ENCODE peak calls at places on chromosomes 6 and 20, in seven cellular contexts. One of them, this sample, is unnamed.

GRCh38 chr6:168951224-168951616 is 302.4 kb downstream of the THBS2 start:
- DNase-seq in neuronal stem cell: no peak
- DNase-seq in ureter: no peak
- DNase-seq in hepatocyte: no peak
- DNase-seq in substantia nigra: no peak
- DNase-seq in pancreas: no peak
- DNase-seq in psoas muscle: no peak
- DNase-seq in this sample: no peak

GRCh38 chr6:20563377-20563776 is 29.1 kb downstream of the CDKAL1 start:
- DNase-seq in neuronal stem cell: no peak
- DNase-seq in ureter: no peak
- DNase-seq in hepatocyte: no peak
- DNase-seq in pancreas: no peak
- DNase-seq in substantia nigra: no peak
- DNase-seq in psoas muscle: no peak
- DNase-seq in this sample: no peak

GRCh38 chr6:1821188-1822183 is 211.8 kb downstream of the FOXC1 start:
- DNase-seq in substantia nigra: no peak
- DNase-seq in pancreas: no peak
- DNase-seq in neuronal stem cell: no peak
- DNase-seq in ureter: no peak
- DNase-seq in hepatocyte: no peak
- DNase-seq in psoas muscle: no peak
- DNase-seq in this sample: no peak

GRCh38 chr6:37456816-37457560 is 24.0 kb downstream of the CMTR1 start:
- DNase-seq in psoas muscle: peak; percentile 26
- DNase-seq in ureter: no peak
- DNase-seq in hepatocyte: no peak
- DNase-seq in pancreas: no peak
- DNase-seq in substantia nigra: no peak
- DNase-seq in neuronal stem cell: no peak
- DNase-seq in this sample: no peak

GRCh38 chr6:2029952-2030351 is 215.5 kb downstream of the GMDS start:
- DNase-seq in ureter: no peak
- DNase-seq in hepatocyte: no peak
- DNase-seq in psoas muscle: no peak
- DNase-seq in pancreas: no peak
- DNase-seq in substantia nigra: no peak
- DNase-seq in neuronal stem cell: no peak
- DNase-seq in this sample: no peak

GRCh38 chr6:48597951-48598350 is 487.0 kb upstream of the PTCHD4 start:
- DNase-seq in ureter: no peak
- DNase-seq in hepatocyte: peak; percentile 16
- DNase-seq in substantia nigra: no peak
- DNase-seq in neuronal stem cell: no peak
- DNase-seq in psoas muscle: no peak
- DNase-seq in pancreas: no peak
- DNase-seq in this sample: no peak

GRCh38 chr20:58374906-58375760 is 13.9 kb upstream of the VAPB start:
- DNase-seq in ureter: no peak
- DNase-seq in psoas muscle: no peak
- DNase-seq in pancreas: no peak
- DNase-seq in substantia nigra: no peak
- DNase-seq in neuronal stem cell: peak; percentile 48
- DNase-seq in hepatocyte: peak; percentile 25
- DNase-seq in this sample: no peak

GRCh38 chr20:17969884-17970409 is 1.1 kb downstream of the MGME1 start:
- DNase-seq in substantia nigra: peak; percentile 11
- DNase-seq in hepatocyte: peak; percentile 54
- DNase-seq in ureter: peak; percentile 48
- DNase-seq in pancreas: no peak
- DNase-seq in neuronal stem cell: no peak
- DNase-seq in psoas muscle: peak; percentile 26
- DNase-seq in this sample: no peak

GRCh38 chr20:39623584-39624234 is 661.6 kb downstream of the DHX35 start:
- DNase-seq in substantia nigra: no peak
- DNase-seq in pancreas: no peak
- DNase-seq in ureter: no peak
- DNase-seq in neuronal stem cell: no peak
- DNase-seq in hepatocyte: no peak
- DNase-seq in psoas muscle: no peak
- DNase-seq in this sample: no peak

GRCh38 chr20:61958773-61959172 is 106.9 kb downstream of the TAF4 start:
- DNase-seq in pancreas: no peak
- DNase-seq in ureter: no peak
- DNase-seq in psoas muscle: no peak
- DNase-seq in neuronal stem cell: no peak
- DNase-seq in substantia nigra: no peak
- DNase-seq in hepatocyte: no peak
- DNase-seq in this sample: peak; percentile 22

GRCh38 chr6:43460032-43460431 is 4.7 kb upstream of the DLK2 start:
- DNase-seq in psoas muscle: no peak
- DNase-seq in ureter: no peak
- DNase-seq in substantia nigra: no peak
- DNase-seq in hepatocyte: no peak
- DNase-seq in pancreas: no peak
- DNase-seq in neuronal stem cell: no peak
- DNase-seq in this sample: no peak

GRCh38 chr20:17453592-17453991 is 77.6 kb downstream of the BFSP1 start:
- DNase-seq in pancreas: no peak
- DNase-seq in hepatocyte: no peak
- DNase-seq in substantia nigra: no peak
- DNase-seq in neuronal stem cell: no peak
- DNase-seq in ureter: no peak
- DNase-seq in psoas muscle: no peak
- DNase-seq in this sample: no peak

GRCh38 chr20:58693226-58694006 is 816 bp downstream of the NPEPL1 start:
- DNase-seq in psoas muscle: no peak
- DNase-seq in substantia nigra: no peak
- DNase-seq in pancreas: peak; percentile 56
- DNase-seq in hepatocyte: no peak
- DNase-seq in neuronal stem cell: peak; percentile 12
- DNase-seq in ureter: no peak
- DNase-seq in this sample: peak; percentile 77

GRCh38 chr6:113734886-113735481 is 122.2 kb upstream of the MARCKS start:
- DNase-seq in substantia nigra: no peak
- DNase-seq in ureter: no peak
- DNase-seq in neuronal stem cell: no peak
- DNase-seq in hepatocyte: no peak
- DNase-seq in psoas muscle: no peak
- DNase-seq in pancreas: no peak
- DNase-seq in this sample: no peak

GRCh38 chr6:130075879-130076278 is 57.5 kb downstream of the L3MBTL3 start:
- DNase-seq in ureter: no peak
- DNase-seq in pancreas: no peak
- DNase-seq in substantia nigra: no peak
- DNase-seq in neuronal stem cell: no peak
- DNase-seq in hepatocyte: no peak
- DNase-seq in psoas muscle: no peak
- DNase-seq in this sample: no peak

GRCh38 chr20:31845300-31845863 is at the start of gene FOXS1:
- DNase-seq in neuronal stem cell: no peak
- DNase-seq in pancreas: no peak
- DNase-seq in hepatocyte: no peak
- DNase-seq in psoas muscle: no peak
- DNase-seq in substantia nigra: no peak
- DNase-seq in ureter: peak; percentile 64
- DNase-seq in this sample: no peak

GRCh38 chr6:10184408-10185187 is 230.3 kb downstream of the TFAP2A start:
- DNase-seq in ureter: no peak
- DNase-seq in neuronal stem cell: no peak
- DNase-seq in hepatocyte: no peak
- DNase-seq in pancreas: no peak
- DNase-seq in psoas muscle: no peak
- DNase-seq in substantia nigra: no peak
- DNase-seq in this sample: no peak